ENCODE peak calls at places on chromosomes 5 and 9, in ten cellular contexts. One of them, this sample, is unnamed. For H3K4me1, the result is how much of the 10 kb centered on the place peaks cover.

GRCh38 chr5:107170620-107171019 is 500.1 kb downstream of the EFNA5 start:
- DNase-seq in colonic mucosa: no peak
- DNase-seq in PC-3: no peak
- DNase-seq in H9: no peak
- DNase-seq in MM.1S: no peak
- DNase-seq in HepG2: no peak
- DNase-seq in breast epithelium: no peak
- DNase-seq in SK-N-SH: no peak
- DNase-seq in A549: no peak
- DNase-seq in fibroblast of lung: no peak
- DNase-seq in this sample: no peak

GRCh38 chr5:149581931-149582768 is 852 bp downstream of the ARHGEF37 start:
- DNase-seq in SK-N-SH: no peak
- DNase-seq in H9: peak
- DNase-seq in PC-3: peak
- DNase-seq in MM.1S: no peak
- DNase-seq in colonic mucosa: peak
- DNase-seq in HepG2: no peak
- DNase-seq in A549: no peak
- DNase-seq in breast epithelium: peak
- DNase-seq in fibroblast of lung: no peak
- DNase-seq in this sample: no peak

GRCh38 chr5:74433255-74434123 is 207.0 kb downstream of the ENC1 start:
- DNase-seq in breast epithelium: no peak
- DNase-seq in fibroblast of lung: no peak
- DNase-seq in PC-3: peak
- DNase-seq in H9: peak
- DNase-seq in colonic mucosa: no peak
- DNase-seq in MM.1S: peak
- DNase-seq in SK-N-SH: no peak
- DNase-seq in HepG2: no peak
- DNase-seq in A549: no peak
- DNase-seq in this sample: no peak

GRCh38 chr5:73278693-73279092 is 105.7 kb downstream of the TMEM174 start:
- DNase-seq in fibroblast of lung: no peak
- DNase-seq in MM.1S: no peak
- DNase-seq in breast epithelium: peak
- DNase-seq in SK-N-SH: no peak
- DNase-seq in HepG2: peak
- DNase-seq in colonic mucosa: no peak
- DNase-seq in H9: no peak
- DNase-seq in A549: no peak
- DNase-seq in PC-3: peak
- DNase-seq in this sample: peak

GRCh38 chr5:143800715-143801114 is 11.2 kb upstream of the HMHB1 start:
- DNase-seq in A549: no peak
- DNase-seq in fibroblast of lung: no peak
- DNase-seq in colonic mucosa: no peak
- DNase-seq in H9: no peak
- DNase-seq in SK-N-SH: no peak
- DNase-seq in MM.1S: no peak
- DNase-seq in breast epithelium: no peak
- DNase-seq in PC-3: no peak
- DNase-seq in HepG2: no peak
- DNase-seq in this sample: no peak

GRCh38 chr5:67934976-67935375 is 280.6 kb upstream of the PIK3R1 start:
- DNase-seq in MM.1S: no peak
- DNase-seq in colonic mucosa: no peak
- DNase-seq in PC-3: no peak
- DNase-seq in H9: no peak
- DNase-seq in fibroblast of lung: no peak
- DNase-seq in A549: no peak
- DNase-seq in HepG2: no peak
- DNase-seq in SK-N-SH: no peak
- DNase-seq in breast epithelium: no peak
- DNase-seq in this sample: no peak

GRCh38 chr5:127785098-127785927 is 82.1 kb downstream of the CCDC192 start:
- DNase-seq in PC-3: peak
- DNase-seq in colonic mucosa: no peak
- DNase-seq in fibroblast of lung: peak
- DNase-seq in breast epithelium: no peak
- DNase-seq in H9: no peak
- DNase-seq in HepG2: no peak
- DNase-seq in MM.1S: no peak
- DNase-seq in A549: peak
- DNase-seq in SK-N-SH: no peak
- DNase-seq in this sample: no peak

GRCh38 chr5:150662731-150663516 is 1.9 kb downstream of the MYOZ3 start:
- DNase-seq in colonic mucosa: no peak
- DNase-seq in A549: no peak
- DNase-seq in fibroblast of lung: no peak
- DNase-seq in breast epithelium: peak
- DNase-seq in H9: no peak
- DNase-seq in HepG2: no peak
- DNase-seq in SK-N-SH: no peak
- DNase-seq in MM.1S: no peak
- DNase-seq in PC-3: no peak
- DNase-seq in this sample: no peak

GRCh38 chr5:761854-762685 is 22.5 kb downstream of the ZDHHC11B start:
- DNase-seq in breast epithelium: peak
- DNase-seq in HepG2: no peak
- DNase-seq in fibroblast of lung: no peak
- DNase-seq in H9: peak
- DNase-seq in PC-3: no peak
- DNase-seq in SK-N-SH: peak
- DNase-seq in A549: no peak
- DNase-seq in MM.1S: no peak
- DNase-seq in colonic mucosa: peak
- DNase-seq in this sample: peak

GRCh38 chr9:113715086-113715485 is 161.0 kb upstream of the ZNF618 start:
- DNase-seq in HepG2: no peak
- DNase-seq in colonic mucosa: peak
- DNase-seq in A549: no peak
- DNase-seq in MM.1S: no peak
- DNase-seq in H9: peak
- DNase-seq in breast epithelium: no peak
- DNase-seq in PC-3: no peak
- DNase-seq in SK-N-SH: no peak
- DNase-seq in fibroblast of lung: peak
- DNase-seq in this sample: no peak

GRCh38 chr9:40884072-40884901 is 244.2 kb downstream of the FOXD4L6 start:
- DNase-seq in fibroblast of lung: no peak
- DNase-seq in HepG2: no peak
- DNase-seq in A549: no peak
- DNase-seq in PC-3: no peak
- DNase-seq in H9: peak
- DNase-seq in SK-N-SH: peak
- DNase-seq in MM.1S: peak
- DNase-seq in colonic mucosa: no peak
- DNase-seq in breast epithelium: no peak
- DNase-seq in this sample: peak

GRCh38 chr5:131281133-131281867 is 17.4 kb downstream of the CDC42SE2 start:
- DNase-seq in SK-N-SH: no peak
- DNase-seq in fibroblast of lung: no peak
- DNase-seq in A549: no peak
- DNase-seq in MM.1S: peak
- DNase-seq in breast epithelium: no peak
- DNase-seq in HepG2: peak
- DNase-seq in H9: no peak
- DNase-seq in PC-3: peak
- DNase-seq in colonic mucosa: no peak
- DNase-seq in this sample: no peak

DNA sequence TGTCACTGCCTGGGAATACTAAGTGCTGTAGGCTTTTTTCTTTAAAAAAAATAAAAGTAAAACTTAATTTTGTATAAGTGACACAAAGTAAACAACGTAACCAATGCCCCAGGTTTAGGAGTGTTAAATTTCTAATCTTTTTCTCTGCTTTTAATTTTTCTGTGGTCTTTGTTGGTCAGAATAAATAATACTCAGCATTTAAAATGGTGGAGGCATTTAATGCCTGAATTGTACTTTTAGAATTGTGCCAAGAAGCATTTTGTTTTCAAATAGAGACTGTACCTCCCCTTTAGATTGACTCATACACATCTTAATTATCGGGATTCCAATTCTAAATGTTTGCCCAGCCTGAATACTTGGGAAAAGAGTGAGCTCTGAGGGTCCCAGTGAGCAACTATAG is 1.6 kb downstream of the DMXL1 start:
- DNase-seq in A549: no peak
- DNase-seq in colonic mucosa: no peak
- DNase-seq in MM.1S: no peak
- DNase-seq in H9: no peak
- DNase-seq in PC-3: peak
- DNase-seq in breast epithelium: no peak
- DNase-seq in fibroblast of lung: no peak
- DNase-seq in SK-N-SH: no peak
- DNase-seq in HepG2: no peak
- DNase-seq in this sample: no peak
- H3K4me1 ChIP-seq in A549: under half
- H3K4me1 ChIP-seq in colonic mucosa: under half
- H3K4me1 ChIP-seq in MM.1S: under half
- H3K4me1 ChIP-seq in H9: under half
- H3K4me1 ChIP-seq in PC-3: under half
- H3K4me1 ChIP-seq in breast epithelium: under half
- H3K4me1 ChIP-seq in fibroblast of lung: under half
- H3K4me1 ChIP-seq in SK-N-SH: under half
- H3K4me1 ChIP-seq in HepG2: under half
- H3K4me1 ChIP-seq in this sample: under half

GRCh38 chr5:157735991-157736390 is 4.8 kb downstream of the THG1L start:
- DNase-seq in MM.1S: no peak
- DNase-seq in fibroblast of lung: no peak
- DNase-seq in A549: no peak
- DNase-seq in breast epithelium: no peak
- DNase-seq in H9: no peak
- DNase-seq in colonic mucosa: no peak
- DNase-seq in SK-N-SH: no peak
- DNase-seq in PC-3: no peak
- DNase-seq in HepG2: no peak
- DNase-seq in this sample: no peak

GRCh38 chr5:157744055-157745011 is 821 bp downstream of the LSM11 start:
- DNase-seq in H9: no peak
- DNase-seq in colonic mucosa: no peak
- DNase-seq in fibroblast of lung: no peak
- DNase-seq in HepG2: no peak
- DNase-seq in breast epithelium: no peak
- DNase-seq in MM.1S: no peak
- DNase-seq in PC-3: peak
- DNase-seq in SK-N-SH: peak
- DNase-seq in A549: no peak
- DNase-seq in this sample: peak

GRCh38 chr5:157743163-157744054 is at the start of gene LSM11:
- DNase-seq in HepG2: peak
- DNase-seq in PC-3: peak
- DNase-seq in colonic mucosa: peak
- DNase-seq in H9: peak
- DNase-seq in A549: peak
- DNase-seq in MM.1S: peak
- DNase-seq in breast epithelium: peak
- DNase-seq in SK-N-SH: peak
- DNase-seq in fibroblast of lung: peak
- DNase-seq in this sample: peak

GRCh38 chr5:157739388-157740045 is 4.0 kb upstream of the LSM11 start:
- DNase-seq in colonic mucosa: no peak
- DNase-seq in breast epithelium: no peak
- DNase-seq in HepG2: no peak
- DNase-seq in SK-N-SH: no peak
- DNase-seq in H9: no peak
- DNase-seq in fibroblast of lung: no peak
- DNase-seq in MM.1S: no peak
- DNase-seq in PC-3: no peak
- DNase-seq in A549: no peak
- DNase-seq in this sample: no peak

GRCh38 chr5:157740211-157740610 is 3.3 kb upstream of the LSM11 start:
- DNase-seq in MM.1S: peak
- DNase-seq in SK-N-SH: peak
- DNase-seq in H9: peak
- DNase-seq in fibroblast of lung: no peak
- DNase-seq in HepG2: peak
- DNase-seq in PC-3: peak
- DNase-seq in breast epithelium: no peak
- DNase-seq in A549: peak
- DNase-seq in colonic mucosa: no peak
- DNase-seq in this sample: no peak
- TF ChIP-seq CTCF in MM.1S: peak
- TF ChIP-seq CTCF in SK-N-SH: peak
- TF ChIP-seq CTCF in H9: peak
- TF ChIP-seq CTCF in fibroblast of lung: peak
- TF ChIP-seq CTCF in HepG2: peak
- TF ChIP-seq CTCF in PC-3: peak
- TF ChIP-seq CTCF in breast epithelium: peak
- TF ChIP-seq CTCF in A549: peak
- TF ChIP-seq CTCF in colonic mucosa: peak
- TF ChIP-seq CTCF in this sample: peak

DNA sequence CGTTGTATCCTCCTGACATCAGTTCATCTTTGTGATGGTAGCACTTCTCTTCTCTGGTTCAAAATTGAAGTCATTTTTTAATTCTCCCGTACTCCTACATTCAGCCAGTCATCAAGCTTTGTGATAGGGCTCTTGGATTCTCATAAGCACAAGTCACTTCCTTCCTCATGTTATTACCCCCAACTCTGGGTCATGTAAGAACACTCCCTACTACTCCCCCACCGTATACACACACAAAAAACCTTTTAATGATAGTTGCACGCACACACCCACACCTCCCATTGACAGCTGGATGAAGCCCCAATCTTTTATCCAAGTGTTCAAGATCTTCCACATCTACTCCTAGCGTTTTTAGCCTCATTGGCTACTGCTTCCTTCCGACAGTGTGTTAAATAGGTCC is 16.8 kb downstream of the KDM3B start:
- DNase-seq in HepG2: no peak
- DNase-seq in H9: no peak
- DNase-seq in A549: no peak
- DNase-seq in PC-3: no peak
- DNase-seq in breast epithelium: no peak
- DNase-seq in SK-N-SH: no peak
- DNase-seq in colonic mucosa: no peak
- DNase-seq in MM.1S: no peak
- DNase-seq in fibroblast of lung: no peak
- DNase-seq in this sample: no peak
- H3K27ac ChIP-seq in HepG2: no peak
- H3K27ac ChIP-seq in H9: no peak
- H3K27ac ChIP-seq in A549: no peak
- H3K27ac ChIP-seq in PC-3: no peak
- H3K27ac ChIP-seq in breast epithelium: no peak
- H3K27ac ChIP-seq in SK-N-SH: no peak
- H3K27ac ChIP-seq in colonic mucosa: no peak
- H3K27ac ChIP-seq in MM.1S: no peak
- H3K27ac ChIP-seq in fibroblast of lung: no peak
- H3K27ac ChIP-seq in this sample: peak

DNA sequence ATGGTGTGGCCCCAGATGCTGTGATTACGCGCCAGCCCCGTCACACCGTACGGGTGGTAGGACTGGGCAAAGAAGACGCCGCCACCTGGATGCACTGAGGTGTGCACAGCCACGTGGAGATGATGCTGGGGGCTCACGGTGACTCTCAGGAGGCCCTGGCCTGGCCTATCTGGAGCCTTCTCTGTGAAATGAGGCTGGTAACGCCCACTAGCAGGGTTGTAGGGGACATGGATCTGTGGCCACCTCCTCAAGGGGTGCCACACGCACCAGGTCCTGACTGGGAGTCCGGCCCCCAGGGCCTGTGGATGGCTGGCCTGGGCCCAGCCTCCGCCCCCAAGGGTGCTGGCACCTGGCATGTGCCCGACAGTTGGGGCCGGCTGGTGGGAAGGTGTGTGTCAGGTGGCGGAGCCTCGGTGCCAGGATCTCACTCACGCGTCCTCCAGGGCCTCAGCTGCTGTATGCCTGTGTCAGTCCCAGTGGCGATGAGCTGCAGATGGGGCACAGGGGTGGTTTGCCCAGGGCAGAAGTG is 32.4 kb downstream of the NEK6 start:
- DNase-seq in fibroblast of lung: no peak
- DNase-seq in colonic mucosa: no peak
- DNase-seq in A549: no peak
- DNase-seq in HepG2: no peak
- DNase-seq in breast epithelium: no peak
- DNase-seq in H9: no peak
- DNase-seq in PC-3: no peak
- DNase-seq in MM.1S: no peak
- DNase-seq in SK-N-SH: no peak
- DNase-seq in this sample: no peak
- H3K4me1 ChIP-seq in fibroblast of lung: half or more
- H3K4me1 ChIP-seq in colonic mucosa: under half
- H3K4me1 ChIP-seq in A549: half or more
- H3K4me1 ChIP-seq in HepG2: half or more
- H3K4me1 ChIP-seq in breast epithelium: under half
- H3K4me1 ChIP-seq in H9: under half
- H3K4me1 ChIP-seq in PC-3: under half
- H3K4me1 ChIP-seq in MM.1S: under half
- H3K4me1 ChIP-seq in SK-N-SH: under half
- H3K4me1 ChIP-seq in this sample: half or more